ENCODE peak calls at places on chromosomes 12 and 14, in six cellular contexts. One of them, this sample, is unnamed.

GRCh38 chr12:42485823-42486222 is 103.7 kb downstream of the PRICKLE1 start:
- DNase-seq in HFFc6: no peak
- DNase-seq in hepatic stellate cell: no peak
- DNase-seq in stimulated activated CD8-positive, alpha-beta memory T cell treated with anti-CD3 and anti-CD28 coated beads, Interleukin-7, amount 100 ng/mL, for 24 hours: no peak
- DNase-seq in NCI-H1436: no peak
- DNase-seq in activated CD4-positive, CD25-positive, alpha-beta regulatory T cell treated with anti-CD3 and anti-CD28 coated beads, Interleukin-2, amount 50 U/mL, for 16 hours: no peak
- DNase-seq in this sample: no peak

GRCh38 chr14:55712505-55712904 is 132.5 kb downstream of the KTN1 start:
- DNase-seq in HFFc6: no peak
- DNase-seq in hepatic stellate cell: no peak
- DNase-seq in stimulated activated CD8-positive, alpha-beta memory T cell treated with anti-CD3 and anti-CD28 coated beads, Interleukin-7, amount 100 ng/mL, for 24 hours: no peak
- DNase-seq in NCI-H1436: no peak
- DNase-seq in activated CD4-positive, CD25-positive, alpha-beta regulatory T cell treated with anti-CD3 and anti-CD28 coated beads, Interleukin-2, amount 50 U/mL, for 16 hours: no peak
- DNase-seq in this sample: no peak

GRCh38 chr12:38823743-38824142 is 81.6 kb downstream of the CPNE8 start:
- DNase-seq in HFFc6: no peak
- DNase-seq in hepatic stellate cell: no peak
- DNase-seq in stimulated activated CD8-positive, alpha-beta memory T cell treated with anti-CD3 and anti-CD28 coated beads, Interleukin-7, amount 100 ng/mL, for 24 hours: no peak
- DNase-seq in NCI-H1436: no peak
- DNase-seq in activated CD4-positive, CD25-positive, alpha-beta regulatory T cell treated with anti-CD3 and anti-CD28 coated beads, Interleukin-2, amount 50 U/mL, for 16 hours: no peak
- DNase-seq in this sample: peak

GRCh38 chr12:111093428-111094142 is 173.2 kb upstream of the MYL2 start:
- DNase-seq in HFFc6: no peak
- DNase-seq in hepatic stellate cell: no peak
- DNase-seq in stimulated activated CD8-positive, alpha-beta memory T cell treated with anti-CD3 and anti-CD28 coated beads, Interleukin-7, amount 100 ng/mL, for 24 hours: no peak
- DNase-seq in NCI-H1436: no peak
- DNase-seq in activated CD4-positive, CD25-positive, alpha-beta regulatory T cell treated with anti-CD3 and anti-CD28 coated beads, Interleukin-2, amount 50 U/mL, for 16 hours: no peak
- DNase-seq in this sample: no peak

GRCh38 chr14:53430870-53431269 is 277.7 kb upstream of the DDHD1 start:
- DNase-seq in HFFc6: no peak
- DNase-seq in hepatic stellate cell: no peak
- DNase-seq in stimulated activated CD8-positive, alpha-beta memory T cell treated with anti-CD3 and anti-CD28 coated beads, Interleukin-7, amount 100 ng/mL, for 24 hours: no peak
- DNase-seq in NCI-H1436: no peak
- DNase-seq in activated CD4-positive, CD25-positive, alpha-beta regulatory T cell treated with anti-CD3 and anti-CD28 coated beads, Interleukin-2, amount 50 U/mL, for 16 hours: no peak
- DNase-seq in this sample: no peak

GRCh38 chr12:115541891-115542361 is 735.6 kb downstream of the MED13L start:
- DNase-seq in HFFc6: no peak
- DNase-seq in hepatic stellate cell: no peak
- DNase-seq in stimulated activated CD8-positive, alpha-beta memory T cell treated with anti-CD3 and anti-CD28 coated beads, Interleukin-7, amount 100 ng/mL, for 24 hours: no peak
- DNase-seq in NCI-H1436: no peak
- DNase-seq in activated CD4-positive, CD25-positive, alpha-beta regulatory T cell treated with anti-CD3 and anti-CD28 coated beads, Interleukin-2, amount 50 U/mL, for 16 hours: no peak
- DNase-seq in this sample: no peak

GRCh38 chr12:12506541-12506940 is 56.1 kb downstream of the DUSP16 start:
- DNase-seq in HFFc6: peak
- DNase-seq in hepatic stellate cell: peak
- DNase-seq in stimulated activated CD8-positive, alpha-beta memory T cell treated with anti-CD3 and anti-CD28 coated beads, Interleukin-7, amount 100 ng/mL, for 24 hours: no peak
- DNase-seq in NCI-H1436: no peak
- DNase-seq in activated CD4-positive, CD25-positive, alpha-beta regulatory T cell treated with anti-CD3 and anti-CD28 coated beads, Interleukin-2, amount 50 U/mL, for 16 hours: no peak
- DNase-seq in this sample: peak

GRCh38 chr14:101876539-101876938 is 87.8 kb upstream of the DYNC1H1 start:
- DNase-seq in HFFc6: no peak
- DNase-seq in hepatic stellate cell: no peak
- DNase-seq in stimulated activated CD8-positive, alpha-beta memory T cell treated with anti-CD3 and anti-CD28 coated beads, Interleukin-7, amount 100 ng/mL, for 24 hours: peak
- DNase-seq in NCI-H1436: peak
- DNase-seq in activated CD4-positive, CD25-positive, alpha-beta regulatory T cell treated with anti-CD3 and anti-CD28 coated beads, Interleukin-2, amount 50 U/mL, for 16 hours: peak
- DNase-seq in this sample: peak

GRCh38 chr12:57604454-57605307 is at the start of gene DTX3:
- DNase-seq in HFFc6: no peak
- DNase-seq in hepatic stellate cell: peak
- DNase-seq in stimulated activated CD8-positive, alpha-beta memory T cell treated with anti-CD3 and anti-CD28 coated beads, Interleukin-7, amount 100 ng/mL, for 24 hours: no peak
- DNase-seq in NCI-H1436: peak
- DNase-seq in activated CD4-positive, CD25-positive, alpha-beta regulatory T cell treated with anti-CD3 and anti-CD28 coated beads, Interleukin-2, amount 50 U/mL, for 16 hours: no peak
- DNase-seq in this sample: peak

GRCh38 chr12:122837306-122838265 is 2.3 kb downstream of the HIP1R start:
- DNase-seq in HFFc6: no peak
- DNase-seq in hepatic stellate cell: no peak
- DNase-seq in stimulated activated CD8-positive, alpha-beta memory T cell treated with anti-CD3 and anti-CD28 coated beads, Interleukin-7, amount 100 ng/mL, for 24 hours: no peak
- DNase-seq in NCI-H1436: no peak
- DNase-seq in activated CD4-positive, CD25-positive, alpha-beta regulatory T cell treated with anti-CD3 and anti-CD28 coated beads, Interleukin-2, amount 50 U/mL, for 16 hours: no peak
- DNase-seq in this sample: no peak

GRCh38 chr12:46269429-46270241 is 792 bp upstream of the SLC38A1 start:
- DNase-seq in HFFc6: no peak
- DNase-seq in hepatic stellate cell: no peak
- DNase-seq in stimulated activated CD8-positive, alpha-beta memory T cell treated with anti-CD3 and anti-CD28 coated beads, Interleukin-7, amount 100 ng/mL, for 24 hours: peak
- DNase-seq in NCI-H1436: peak
- DNase-seq in activated CD4-positive, CD25-positive, alpha-beta regulatory T cell treated with anti-CD3 and anti-CD28 coated beads, Interleukin-2, amount 50 U/mL, for 16 hours: peak
- DNase-seq in this sample: peak

GRCh38 chr12:49683604-49684309 is 23.4 kb downstream of the FMNL3 start:
- DNase-seq in HFFc6: no peak
- DNase-seq in hepatic stellate cell: no peak
- DNase-seq in stimulated activated CD8-positive, alpha-beta memory T cell treated with anti-CD3 and anti-CD28 coated beads, Interleukin-7, amount 100 ng/mL, for 24 hours: no peak
- DNase-seq in NCI-H1436: peak
- DNase-seq in activated CD4-positive, CD25-positive, alpha-beta regulatory T cell treated with anti-CD3 and anti-CD28 coated beads, Interleukin-2, amount 50 U/mL, for 16 hours: no peak
- DNase-seq in this sample: no peak

GRCh38 chr12:107748472-107748871 is 12.5 kb downstream of the PRDM4 start:
- DNase-seq in HFFc6: peak
- DNase-seq in hepatic stellate cell: peak
- DNase-seq in stimulated activated CD8-positive, alpha-beta memory T cell treated with anti-CD3 and anti-CD28 coated beads, Interleukin-7, amount 100 ng/mL, for 24 hours: no peak
- DNase-seq in NCI-H1436: no peak
- DNase-seq in activated CD4-positive, CD25-positive, alpha-beta regulatory T cell treated with anti-CD3 and anti-CD28 coated beads, Interleukin-2, amount 50 U/mL, for 16 hours: no peak
- DNase-seq in this sample: peak

GRCh38 chr12:78600541-78600940 is 264.0 kb upstream of the SYT1 start:
- DNase-seq in HFFc6: no peak
- DNase-seq in hepatic stellate cell: no peak
- DNase-seq in stimulated activated CD8-positive, alpha-beta memory T cell treated with anti-CD3 and anti-CD28 coated beads, Interleukin-7, amount 100 ng/mL, for 24 hours: no peak
- DNase-seq in NCI-H1436: no peak
- DNase-seq in activated CD4-positive, CD25-positive, alpha-beta regulatory T cell treated with anti-CD3 and anti-CD28 coated beads, Interleukin-2, amount 50 U/mL, for 16 hours: no peak
- DNase-seq in this sample: no peak

This sample was measured in lung microvascular endothelial cell.